ENCODE peak calls at places on chromosome 5, in eight cellular contexts. One of them, this sample, is unnamed.

GRCh38 chr5:146751781-146752401 is 126.7 kb downstream of the PPP2R2B start:
- DNase-seq in HL-60: peak
- DNase-seq in A549: no peak
- DNase-seq in heart right ventricle: no peak
- DNase-seq in kidney epithelial cell: no peak
- DNase-seq in foreskin fibroblast: no peak
- DNase-seq in mucosa of descending colon: no peak
- DNase-seq in brain microvascular endothelial cell: no peak
- DNase-seq in this sample: no peak

GRCh38 chr5:147481857-147482256 is 28.0 kb downstream of the DPYSL3 start:
- DNase-seq in kidney epithelial cell: no peak
- DNase-seq in heart right ventricle: no peak
- DNase-seq in A549: no peak
- DNase-seq in foreskin fibroblast: peak
- DNase-seq in mucosa of descending colon: no peak
- DNase-seq in HL-60: no peak
- DNase-seq in brain microvascular endothelial cell: peak
- DNase-seq in this sample: no peak

GRCh38 chr5:126868961-126869451 is 92.1 kb downstream of the LMNB1 start:
- DNase-seq in brain microvascular endothelial cell: peak
- DNase-seq in HL-60: no peak
- DNase-seq in kidney epithelial cell: no peak
- DNase-seq in A549: no peak
- DNase-seq in mucosa of descending colon: no peak
- DNase-seq in heart right ventricle: no peak
- DNase-seq in foreskin fibroblast: peak
- DNase-seq in this sample: no peak

GRCh38 chr5:135095052-135095715 is 61.2 kb upstream of the PITX1 start:
- DNase-seq in mucosa of descending colon: no peak
- DNase-seq in kidney epithelial cell: no peak
- DNase-seq in HL-60: no peak
- DNase-seq in heart right ventricle: no peak
- DNase-seq in brain microvascular endothelial cell: no peak
- DNase-seq in foreskin fibroblast: no peak
- DNase-seq in A549: no peak
- DNase-seq in this sample: peak

GRCh38 chr5:43000198-43000840 is 39.8 kb downstream of the ANXA2R start:
- DNase-seq in kidney epithelial cell: no peak
- DNase-seq in HL-60: no peak
- DNase-seq in foreskin fibroblast: peak
- DNase-seq in mucosa of descending colon: no peak
- DNase-seq in brain microvascular endothelial cell: no peak
- DNase-seq in heart right ventricle: no peak
- DNase-seq in A549: peak
- DNase-seq in this sample: no peak

GRCh38 chr5:172421-172820 is 18.9 kb upstream of the LRRC14B start:
- DNase-seq in brain microvascular endothelial cell: no peak
- DNase-seq in kidney epithelial cell: no peak
- DNase-seq in HL-60: no peak
- DNase-seq in A549: no peak
- DNase-seq in heart right ventricle: no peak
- DNase-seq in foreskin fibroblast: no peak
- DNase-seq in mucosa of descending colon: no peak
- DNase-seq in this sample: no peak

GRCh38 chr5:124735169-124735858 is 11.1 kb downstream of the ZNF608 start:
- DNase-seq in mucosa of descending colon: peak
- DNase-seq in brain microvascular endothelial cell: no peak
- DNase-seq in kidney epithelial cell: no peak
- DNase-seq in HL-60: no peak
- DNase-seq in foreskin fibroblast: peak
- DNase-seq in heart right ventricle: no peak
- DNase-seq in A549: no peak
- DNase-seq in this sample: no peak

GRCh38 chr5:91183743-91184142 is 199.4 kb downstream of the ARRDC3 start:
- DNase-seq in kidney epithelial cell: no peak
- DNase-seq in mucosa of descending colon: peak
- DNase-seq in foreskin fibroblast: no peak
- DNase-seq in heart right ventricle: peak
- DNase-seq in A549: no peak
- DNase-seq in HL-60: peak
- DNase-seq in brain microvascular endothelial cell: no peak
- DNase-seq in this sample: peak

GRCh38 chr5:40746703-40747102 is 9.1 kb downstream of the TTC33 start:
- DNase-seq in brain microvascular endothelial cell: peak
- DNase-seq in HL-60: no peak
- DNase-seq in heart right ventricle: no peak
- DNase-seq in foreskin fibroblast: no peak
- DNase-seq in kidney epithelial cell: no peak
- DNase-seq in mucosa of descending colon: no peak
- DNase-seq in A549: peak
- DNase-seq in this sample: no peak

GRCh38 chr5:144267961-144268513 is 97.4 kb downstream of the KCTD16 start:
- DNase-seq in foreskin fibroblast: no peak
- DNase-seq in mucosa of descending colon: no peak
- DNase-seq in HL-60: no peak
- DNase-seq in A549: no peak
- DNase-seq in brain microvascular endothelial cell: no peak
- DNase-seq in heart right ventricle: no peak
- DNase-seq in kidney epithelial cell: no peak
- DNase-seq in this sample: no peak

GRCh38 chr5:79612667-79613190 is 488 bp downstream of the TENT2 start:
- DNase-seq in A549: no peak
- DNase-seq in heart right ventricle: no peak
- DNase-seq in brain microvascular endothelial cell: no peak
- DNase-seq in mucosa of descending colon: no peak
- DNase-seq in HL-60: peak
- DNase-seq in foreskin fibroblast: no peak
- DNase-seq in kidney epithelial cell: no peak
- DNase-seq in this sample: no peak

GRCh38 chr5:164302533-164303235 is 797.3 kb downstream of the MAT2B start:
- DNase-seq in foreskin fibroblast: peak
- DNase-seq in HL-60: no peak
- DNase-seq in brain microvascular endothelial cell: no peak
- DNase-seq in mucosa of descending colon: no peak
- DNase-seq in heart right ventricle: no peak
- DNase-seq in kidney epithelial cell: no peak
- DNase-seq in A549: no peak
- DNase-seq in this sample: no peak

GRCh38 chr5:68529581-68529980 is 314.0 kb downstream of the PIK3R1 start:
- DNase-seq in mucosa of descending colon: no peak
- DNase-seq in heart right ventricle: no peak
- DNase-seq in HL-60: no peak
- DNase-seq in A549: no peak
- DNase-seq in brain microvascular endothelial cell: no peak
- DNase-seq in foreskin fibroblast: peak
- DNase-seq in kidney epithelial cell: no peak
- DNase-seq in this sample: no peak

GRCh38 chr5:93894471-93895354 is 153.3 kb upstream of the POU5F2 start:
- DNase-seq in brain microvascular endothelial cell: peak
- DNase-seq in foreskin fibroblast: peak
- DNase-seq in mucosa of descending colon: no peak
- DNase-seq in kidney epithelial cell: no peak
- DNase-seq in heart right ventricle: no peak
- DNase-seq in A549: peak
- DNase-seq in HL-60: no peak
- DNase-seq in this sample: no peak

GRCh38 chr5:134510970-134511795 is 14.3 kb upstream of the JADE2 start:
- DNase-seq in kidney epithelial cell: peak
- DNase-seq in mucosa of descending colon: no peak
- DNase-seq in brain microvascular endothelial cell: peak
- DNase-seq in HL-60: no peak
- DNase-seq in foreskin fibroblast: peak
- DNase-seq in A549: peak
- DNase-seq in heart right ventricle: no peak
- DNase-seq in this sample: no peak

GRCh38 chr5:72363146-72363802 is 43.1 kb downstream of the PTCD2 start:
- DNase-seq in foreskin fibroblast: peak
- DNase-seq in mucosa of descending colon: no peak
- DNase-seq in heart right ventricle: no peak
- DNase-seq in HL-60: no peak
- DNase-seq in kidney epithelial cell: peak
- DNase-seq in A549: peak
- DNase-seq in brain microvascular endothelial cell: peak
- DNase-seq in this sample: no peak

GRCh38 chr5:26894719-26895263 is 143.6 kb downstream of the CDH9 start:
- DNase-seq in mucosa of descending colon: no peak
- DNase-seq in HL-60: no peak
- DNase-seq in A549: no peak
- DNase-seq in foreskin fibroblast: peak
- DNase-seq in kidney epithelial cell: no peak
- DNase-seq in heart right ventricle: no peak
- DNase-seq in brain microvascular endothelial cell: peak
- DNase-seq in this sample: no peak

GRCh38 chr5:96235008-96235910 is 197.8 kb downstream of the PCSK1 start:
- DNase-seq in HL-60: no peak
- DNase-seq in mucosa of descending colon: no peak
- DNase-seq in A549: no peak
- DNase-seq in foreskin fibroblast: no peak
- DNase-seq in heart right ventricle: no peak
- DNase-seq in kidney epithelial cell: no peak
- DNase-seq in brain microvascular endothelial cell: no peak
- DNase-seq in this sample: no peak

GRCh38 chr5:90967443-90967842 is 408.8 kb downstream of the ADGRV1 start:
- DNase-seq in kidney epithelial cell: no peak
- DNase-seq in foreskin fibroblast: no peak
- DNase-seq in HL-60: no peak
- DNase-seq in A549: no peak
- DNase-seq in heart right ventricle: no peak
- DNase-seq in mucosa of descending colon: no peak
- DNase-seq in brain microvascular endothelial cell: peak
- DNase-seq in this sample: no peak

GRCh38 chr5:8869932-8870331 is 675.9 kb downstream of the SEMA5A start:
- DNase-seq in mucosa of descending colon: no peak
- DNase-seq in heart right ventricle: no peak
- DNase-seq in HL-60: no peak
- DNase-seq in kidney epithelial cell: no peak
- DNase-seq in foreskin fibroblast: no peak
- DNase-seq in A549: no peak
- DNase-seq in brain microvascular endothelial cell: no peak
- DNase-seq in this sample: no peak
- H3K4me3 ChIP-seq in mucosa of descending colon: no peak
- H3K4me3 ChIP-seq in heart right ventricle: no peak
- H3K4me3 ChIP-seq in HL-60: no peak
- H3K4me3 ChIP-seq in kidney epithelial cell: no peak
- H3K4me3 ChIP-seq in foreskin fibroblast: no peak
- H3K4me3 ChIP-seq in A549: no peak
- H3K4me3 ChIP-seq in brain microvascular endothelial cell: no peak
- H3K4me3 ChIP-seq in this sample: no peak

GRCh38 chr5:123273984-123274383 is 149.2 kb downstream of the CEP120 start:
- DNase-seq in kidney epithelial cell: no peak
- DNase-seq in brain microvascular endothelial cell: no peak
- DNase-seq in heart right ventricle: no peak
- DNase-seq in mucosa of descending colon: no peak
- DNase-seq in HL-60: no peak
- DNase-seq in A549: peak
- DNase-seq in foreskin fibroblast: peak
- DNase-seq in this sample: no peak
- TF ChIP-seq CTCF in kidney epithelial cell: no peak
- TF ChIP-seq CTCF in brain microvascular endothelial cell: no peak
- TF ChIP-seq CTCF in heart right ventricle: no peak
- TF ChIP-seq CTCF in mucosa of descending colon: no peak
- TF ChIP-seq CTCF in HL-60: no peak
- TF ChIP-seq CTCF in A549: peak
- TF ChIP-seq CTCF in foreskin fibroblast: peak
- TF ChIP-seq CTCF in this sample: peak

DNA sequence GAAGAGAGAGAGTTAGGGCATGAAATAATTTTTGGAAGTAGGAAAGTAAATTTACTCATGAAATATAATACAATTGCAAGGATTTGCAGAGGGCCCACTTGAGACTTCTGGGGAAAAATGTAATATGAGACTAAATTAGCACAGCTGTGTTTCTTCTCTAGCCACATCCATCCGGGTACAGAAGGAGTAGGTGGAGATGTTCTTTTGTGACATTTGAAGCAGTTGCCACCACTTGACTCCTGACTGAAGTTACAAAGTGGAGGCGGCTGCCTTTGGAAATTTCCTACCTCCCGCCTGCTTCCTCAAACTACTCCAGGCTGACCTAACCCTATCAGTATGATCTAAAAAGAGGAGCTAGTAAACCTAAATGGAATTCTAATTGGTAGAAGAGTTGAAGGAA is 58.1 kb upstream of the SHISAL2B start:
- DNase-seq in foreskin fibroblast: peak
- DNase-seq in mucosa of descending colon: no peak
- DNase-seq in brain microvascular endothelial cell: peak
- DNase-seq in kidney epithelial cell: no peak
- DNase-seq in HL-60: no peak
- DNase-seq in A549: no peak
- DNase-seq in heart right ventricle: no peak
- DNase-seq in this sample: peak
- H3K4me3 ChIP-seq in foreskin fibroblast: no peak
- H3K4me3 ChIP-seq in mucosa of descending colon: no peak
- H3K4me3 ChIP-seq in brain microvascular endothelial cell: no peak
- H3K4me3 ChIP-seq in kidney epithelial cell: no peak
- H3K4me3 ChIP-seq in HL-60: no peak
- H3K4me3 ChIP-seq in A549: no peak
- H3K4me3 ChIP-seq in heart right ventricle: no peak
- H3K4me3 ChIP-seq in this sample: no peak

DNA sequence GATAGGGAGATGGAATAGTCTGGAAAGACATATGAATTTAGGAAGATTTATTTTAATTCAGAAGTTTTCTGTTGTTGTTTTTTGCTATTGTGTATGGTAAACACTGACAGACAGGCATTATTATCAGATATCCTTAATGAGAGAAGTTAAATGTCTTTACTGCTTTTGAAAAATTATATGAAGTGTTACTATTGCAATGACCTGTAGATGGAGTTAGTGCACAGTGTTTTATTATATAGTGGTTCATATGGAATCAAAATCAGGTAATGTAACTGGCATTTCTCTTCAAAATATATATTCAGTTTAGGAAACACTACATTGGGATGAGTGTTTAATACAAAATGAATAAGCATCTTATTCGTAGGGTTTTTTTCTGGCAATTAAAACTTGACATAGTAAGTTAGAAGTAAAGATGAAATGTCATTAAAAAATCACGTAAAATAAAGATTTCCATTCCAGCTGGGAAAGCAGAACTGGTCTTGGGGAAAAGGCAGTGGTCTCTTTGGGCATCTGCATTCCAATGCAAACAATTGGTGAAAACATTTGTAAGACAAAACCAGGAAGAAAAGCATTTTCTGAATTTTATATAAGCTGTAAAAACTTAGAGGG is 3.9 kb downstream of the GABRA1 start:
- DNase-seq in mucosa of descending colon: no peak
- DNase-seq in heart right ventricle: no peak
- DNase-seq in HL-60: no peak
- DNase-seq in foreskin fibroblast: no peak
- DNase-seq in A549: peak
- DNase-seq in kidney epithelial cell: no peak
- DNase-seq in brain microvascular endothelial cell: no peak
- DNase-seq in this sample: no peak
- TF ChIP-seq CTCF in mucosa of descending colon: no peak
- TF ChIP-seq CTCF in heart right ventricle: no peak
- TF ChIP-seq CTCF in HL-60: no peak
- TF ChIP-seq CTCF in foreskin fibroblast: no peak
- TF ChIP-seq CTCF in A549: peak
- TF ChIP-seq CTCF in kidney epithelial cell: peak
- TF ChIP-seq CTCF in brain microvascular endothelial cell: no peak
- TF ChIP-seq CTCF in this sample: peak

GRCh38 chr5:149618581-149619248 is 37.4 kb downstream of the ARHGEF37 start:
- DNase-seq in A549: peak
- DNase-seq in heart right ventricle: peak
- DNase-seq in kidney epithelial cell: no peak
- DNase-seq in foreskin fibroblast: peak
- DNase-seq in HL-60: peak
- DNase-seq in mucosa of descending colon: no peak
- DNase-seq in brain microvascular endothelial cell: peak
- DNase-seq in this sample: no peak
- H3K4me3 ChIP-seq in A549: no peak
- H3K4me3 ChIP-seq in heart right ventricle: no peak
- H3K4me3 ChIP-seq in kidney epithelial cell: no peak
- H3K4me3 ChIP-seq in foreskin fibroblast: no peak
- H3K4me3 ChIP-seq in HL-60: no peak
- H3K4me3 ChIP-seq in mucosa of descending colon: no peak
- H3K4me3 ChIP-seq in brain microvascular endothelial cell: no peak
- H3K4me3 ChIP-seq in this sample: no peak

This sample was measured in lower lobe of right lung.